ENCODE peak calls at places on chromosomes 2 and 18, in six cellular contexts. V, U, D, A, Q and C are unnamed samples. For H3K27me3, the result is how much of the 10 kb centered on the place peaks cover.

GRCh38 chr2:226799976-226800940 is 638 bp upstream of the IRS1 start:
- DNase-seq in D (peak), Q (no peak), V (no peak), A (no peak), U (peak), C (no peak)

GRCh38 chr2:76895469-76895868 is 626.7 kb downstream of the LRRTM4 start:
- DNase-seq in V (no peak), U (no peak), Q (no peak), A (no peak), D (no peak), C (no peak)

GRCh38 chr2:165328272-165328671 is 89.1 kb downstream of the SCN2A start:
- DNase-seq in Q (no peak), D (no peak), V (no peak), A (no peak), U (no peak), C (no peak)

GRCh38 chr2:83971547-83971946 is 487.5 kb downstream of the SUCLG1 start:
- DNase-seq in U (no peak), Q (no peak), D (no peak), V (no peak), A (no peak), C (no peak)

GRCh38 chr2:174014699-174015070 is 49.5 kb upstream of the SP3 start:
- DNase-seq in Q (no peak), V (no peak), D (no peak), U (no peak), A (no peak), C (peak)

GRCh38 chr18:52046842-52047241 is 293.2 kb upstream of the DCC start:
- DNase-seq in A (no peak), D (peak), U (no peak), Q (peak), V (no peak), C (no peak)

GRCh38 chr2:150211164-150211631 is 276.3 kb downstream of the RND3 start:
- DNase-seq in U (no peak), D (no peak), Q (no peak), A (no peak), V (peak), C (no peak)

GRCh38 chr2:135525786-135526185 is 5.2 kb downstream of the ZRANB3 start:
- DNase-seq in U (no peak), A (no peak), D (no peak), V (no peak), Q (no peak), C (no peak)

GRCh38 chr2:225756198-225756597 is 356.7 kb downstream of the NYAP2 start:
- DNase-seq in V (no peak), Q (no peak), D (no peak), A (no peak), U (no peak), C (no peak)

GRCh38 chr2:241803387-241804325 is 5.3 kb upstream of the NEU4 start:
- DNase-seq in U (no peak), Q (no peak), D (no peak), V (peak), A (peak), C (peak)

GRCh38 chr2:74835831-74836674 is 2.1 kb downstream of the HK2 start:
- DNase-seq in Q (peak), D (peak), V (no peak), U (no peak), A (peak), C (peak)

GRCh38 chr2:131094655-131095281 is 1.5 kb upstream of the FAM168B start:
- DNase-seq in U (no peak), V (no peak), Q (no peak), D (no peak), A (no peak), C (no peak)

DNA sequence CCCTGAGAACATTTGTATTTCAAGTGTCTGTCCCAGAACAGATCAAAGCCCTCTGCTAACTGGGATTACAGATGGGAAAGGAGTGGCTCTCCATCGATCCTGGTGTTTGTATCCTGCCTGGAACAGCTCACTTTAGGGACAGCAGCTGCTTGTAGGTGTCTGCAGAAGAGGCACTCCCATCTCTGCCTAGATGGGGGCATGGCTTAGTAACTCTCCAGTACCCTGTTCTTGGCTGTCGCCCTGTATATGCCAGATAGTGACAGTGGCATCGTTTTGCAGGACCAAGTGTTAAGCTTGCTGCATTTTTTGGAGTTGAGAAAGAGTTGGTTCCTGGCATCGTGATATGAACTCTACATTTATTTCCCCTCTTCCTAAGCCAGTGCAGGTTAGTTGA is 189.9 kb downstream of the SH3RF3 start:
- DNase-seq in D (no peak), V (no peak), A (no peak), Q (no peak), U (no peak), C (no peak)
- H3K27me3 ChIP-seq in D (under half), V (under half), A (under half), Q (under half), U (under half), C (under half)

DNA sequence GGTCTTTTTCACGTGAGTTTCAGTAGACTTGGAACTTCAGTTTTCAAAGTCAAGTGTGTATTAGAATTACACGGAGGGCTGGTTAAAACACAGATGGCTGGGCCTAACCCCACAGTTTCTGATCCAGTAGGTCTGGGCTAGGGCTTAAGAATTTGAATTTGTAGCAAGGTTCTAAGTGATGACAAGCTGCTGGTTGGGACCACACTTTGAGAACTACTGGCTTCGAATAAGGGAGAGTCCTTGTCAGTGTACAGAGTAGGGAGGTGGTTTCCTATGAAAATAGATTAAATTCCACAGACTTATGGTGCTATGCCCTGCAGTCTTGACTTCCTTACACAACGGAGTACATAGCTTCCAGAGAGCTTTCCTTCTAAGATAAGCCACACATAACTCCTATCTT is 4.5 kb downstream of the RHOB start:
- DNase-seq in D (no peak), A (no peak), Q (no peak), V (no peak), U (no peak), C (no peak)
- H3K4me3 ChIP-seq in D (no peak), A (no peak), Q (no peak), V (no peak), U (peak), C (no peak)

GRCh38 chr18:49562481-49563129 is 748 bp downstream of the LIPG start:
- DNase-seq in U (no peak), Q (no peak), D (peak), A (peak), V (no peak), C (peak)

GRCh38 chr18:49561377-49562193 is at the start of gene LIPG:
- DNase-seq in V (no peak), U (peak), Q (peak), A (peak), D (peak), C (peak)

GRCh38 chr18:49561127-49561376 is 805 bp upstream of the LIPG start:
- DNase-seq in V (no peak), Q (peak), U (no peak), A (no peak), D (no peak), C (no peak)

GRCh38 chr18:49558356-49558755 is 3.5 kb upstream of the LIPG start:
- DNase-seq in A (no peak), V (no peak), D (no peak), U (no peak), Q (no peak), C (no peak)

DNA sequence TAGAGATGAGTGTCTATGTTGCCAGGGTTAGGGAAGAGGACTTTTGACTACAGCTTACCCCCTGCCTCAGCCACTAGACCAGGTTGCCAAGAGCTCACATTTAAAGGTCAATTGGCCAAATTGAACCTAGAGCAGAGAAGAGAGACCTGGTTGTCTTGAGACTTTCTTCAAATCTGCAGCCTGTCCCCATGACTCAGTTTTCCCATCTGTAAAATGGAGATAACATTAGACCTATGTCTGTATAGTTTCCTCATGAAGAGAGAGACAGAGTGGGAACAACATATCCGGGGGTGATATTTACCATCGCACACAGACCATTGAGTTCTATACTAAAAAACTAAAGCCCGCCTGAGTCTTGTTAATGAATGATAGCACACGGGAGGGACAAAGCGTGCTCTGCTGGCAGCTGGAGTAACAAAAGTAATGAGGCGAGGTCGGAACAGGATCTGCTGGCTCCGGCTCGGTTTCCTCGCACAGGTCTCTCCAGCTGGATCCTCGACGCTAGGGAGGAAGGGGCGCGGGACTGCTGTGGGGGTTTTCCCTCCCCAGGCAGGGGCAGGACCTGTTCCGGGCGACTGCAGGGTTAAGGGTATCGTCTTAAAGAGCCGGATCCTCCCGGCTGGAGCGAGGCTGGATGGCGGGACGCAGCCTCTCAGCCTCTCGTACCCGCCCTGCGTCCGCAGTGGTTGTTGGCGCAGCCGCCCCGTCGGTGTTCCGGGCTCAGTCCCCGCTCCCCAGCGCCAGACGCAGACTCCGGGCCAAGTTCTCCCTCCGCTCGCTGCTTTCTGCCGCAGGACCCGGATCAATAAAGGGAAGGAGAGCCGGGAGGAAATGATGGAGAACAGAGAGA is 1.4 kb upstream of the LIPG start:
- DNase-seq in A (no peak), D (peak), Q (no peak), U (no peak), V (no peak), C (peak)
- H3K27me3 ChIP-seq in A (under half), D (under half), Q (under half), U (under half), V (half or more), C (under half)

GRCh38 chr2:70978388-70979357 is at the start of gene ANKRD53:
- DNase-seq in Q (peak), V (no peak), D (peak), U (peak), A (peak), C (peak)
- H3K4me3 ChIP-seq in Q (peak), V (peak), D (peak), U (peak), A (peak), C (peak)

GRCh38 chr2:73263540-73264331 is 20.5 kb downstream of the FBXO41 start:
- DNase-seq in V (no peak), A (no peak), Q (no peak), U (no peak), D (no peak), C (no peak)

GRCh38 chr2:73264332-73264606 is 20.0 kb downstream of the FBXO41 start:
- DNase-seq in U (no peak), D (no peak), V (no peak), Q (no peak), A (no peak), C (no peak)

GRCh38 chr2:73266061-73266891 is 18.0 kb downstream of the FBXO41 start:
- DNase-seq in D (no peak), A (no peak), Q (no peak), V (no peak), U (no peak), C (peak)

GRCh38 chr2:73265298-73266060 is 18.8 kb downstream of the FBXO41 start:
- DNase-seq in Q (no peak), V (no peak), U (no peak), A (no peak), D (no peak), C (no peak)

DNA sequence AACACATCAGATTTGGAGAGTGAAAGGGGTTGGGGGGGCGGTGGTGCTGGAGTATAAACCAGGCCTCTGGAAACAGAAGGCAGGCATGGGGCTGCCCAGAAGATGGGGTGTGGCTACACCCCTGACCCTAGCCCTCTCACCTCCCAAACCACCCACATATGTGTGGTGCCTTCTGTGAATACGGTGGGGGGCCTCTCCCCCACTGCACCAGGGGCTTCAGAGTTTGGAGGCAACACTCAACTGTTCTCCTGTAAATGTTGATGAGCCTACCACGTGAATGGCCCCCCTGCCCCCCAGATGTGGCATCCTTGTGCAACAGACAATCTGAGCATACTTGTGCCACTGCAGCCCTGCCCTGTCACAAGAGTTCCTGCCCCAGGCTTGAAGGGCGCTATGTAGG is 19.5 kb downstream of the FBXO41 start:
- DNase-seq in A (no peak), Q (no peak), V (no peak), U (no peak), D (no peak), C (no peak)
- H3K27me3 ChIP-seq in A (under half), Q (under half), V (under half), U (under half), D (under half), C (under half)

DNA sequence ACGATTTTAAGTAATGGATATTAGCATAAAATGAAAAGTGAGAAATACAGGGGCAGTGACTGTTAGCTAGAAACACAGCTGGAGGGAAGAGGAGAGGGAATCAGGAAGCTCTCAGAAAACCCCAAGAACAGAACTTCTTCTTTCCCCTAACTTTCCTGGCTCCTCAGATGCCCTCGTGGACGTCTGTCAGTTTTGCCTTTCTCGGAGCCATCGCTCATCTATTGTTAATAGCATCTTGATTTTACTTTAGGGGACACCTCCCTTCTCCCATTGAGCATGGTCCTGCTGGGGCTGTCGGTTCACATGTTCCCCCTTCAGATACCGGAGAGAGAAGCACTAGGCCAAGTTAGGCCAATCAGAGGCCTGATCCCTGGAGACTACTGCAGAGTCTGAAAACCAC is 2.3 kb upstream of the PLEK start:
- DNase-seq in D (no peak), A (no peak), Q (no peak), U (no peak), V (no peak), C (no peak)
- H3K4me3 ChIP-seq in D (no peak), A (no peak), Q (no peak), U (no peak), V (no peak), C (no peak)

DNA sequence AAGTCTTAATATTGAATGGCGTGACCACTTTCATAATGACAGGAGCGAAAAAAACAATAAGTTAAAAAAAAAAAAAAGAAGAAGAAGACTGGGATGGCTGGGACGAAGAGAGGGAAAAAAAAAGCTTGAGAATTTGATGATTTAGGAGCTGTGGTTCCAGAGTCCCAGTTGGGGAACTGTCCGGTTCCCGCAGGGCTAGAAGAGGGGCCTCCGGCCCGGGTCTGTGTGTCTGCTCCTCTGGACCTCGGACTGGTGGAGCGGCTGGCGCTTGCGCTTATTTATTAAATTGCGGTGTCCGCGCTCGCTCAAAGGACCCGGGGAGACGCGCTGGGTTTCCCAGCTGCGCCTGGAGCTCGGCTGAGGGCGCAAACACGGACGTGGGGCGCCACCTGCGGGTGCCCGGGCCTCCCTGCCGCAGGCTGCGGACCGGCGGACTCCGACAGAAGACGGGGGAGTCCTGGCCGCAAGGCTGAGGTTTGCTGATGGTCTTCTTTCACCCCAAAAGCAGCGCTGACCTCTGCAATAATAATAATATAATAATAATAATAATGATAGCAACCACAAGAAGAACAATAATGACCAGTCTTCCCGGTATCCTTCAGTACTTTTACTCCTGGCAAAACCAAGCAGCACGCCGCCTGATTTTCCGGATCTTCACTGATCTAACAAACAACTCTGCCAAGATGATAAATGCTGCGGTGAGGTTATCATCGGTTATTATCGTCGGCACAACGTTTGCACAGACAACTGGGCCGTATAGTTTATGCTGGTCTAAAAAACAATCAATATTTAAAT is at the start of gene CBLN2:
- DNase-seq in U (no peak), D (peak), V (peak), Q (peak), A (peak), C (peak)
- H3K27me3 ChIP-seq in U (under half), D (half or more), V (under half), Q (under half), A (under half), C (under half)

DNA sequence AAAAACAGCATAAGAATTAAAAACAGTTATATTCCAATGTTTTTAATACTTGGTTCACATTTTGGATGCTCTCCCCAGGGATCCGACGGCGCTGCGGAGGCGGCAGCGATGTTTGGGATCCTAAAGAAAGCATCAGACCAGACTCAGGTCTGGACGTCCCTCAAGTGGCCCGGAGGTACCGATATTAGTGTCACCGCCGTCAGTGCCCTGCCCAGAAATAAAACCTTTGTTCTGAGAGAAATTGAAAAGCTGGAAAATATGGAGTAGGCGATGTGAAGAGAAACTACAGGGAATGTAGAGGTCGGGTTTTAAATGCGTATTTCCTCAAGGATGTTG is 645 bp upstream of the TBC1D8 start:
- DNase-seq in A (peak), U (no peak), Q (peak), D (peak), V (no peak), C (no peak)
- H3K4me3 ChIP-seq in A (peak), U (peak), Q (peak), D (peak), V (peak), C (peak)

GRCh38 chr2:104866883-104867350 is 13.0 kb downstream of the POU3F3 start:
- DNase-seq in D (peak), U (no peak), V (no peak), Q (peak), A (no peak), C (peak)
- H3K27me3 ChIP-seq in D (half or more), U (under half), V (half or more), Q (under half), A (half or more), C (half or more)

GRCh38 chr18:55510809-55511208 is 77.2 kb downstream of the TCF4 start:
- DNase-seq in D (no peak), V (peak), U (no peak), Q (no peak), A (no peak), C (no peak)
- H3K4me3 ChIP-seq in D (no peak), V (peak), U (peak), Q (no peak), A (no peak), C (no peak)